ENCODE peak calls at places on chromosomes 13 and 19, in eight cellular contexts. O is kidney glomerular epithelial cell; G is uterus; J is activated T-helper 1 cell treated with anti-CD3 and anti-CD28 coated beads, Interleukin-2, amount 50 U/mL, for 16 hours; F is OCI-LY7; C is activated CD4-positive, CD25-positive, alpha-beta regulatory T cell; T is C1 segment of cervical spinal cord; A is T-helper 17 cell. Y is an unnamed sample.

GRCh38 chr13:27583645-27584044 is 36.7 kb downstream of the LNX2 start:
- DNase-seq in J (no peak), G (no peak), T (no peak), O (peak; percentile 11), A (no peak), F (no peak), C (no peak), Y (no peak)

GRCh38 chr13:113034451-113035208 is 65.6 kb downstream of the MCF2L start:
- DNase-seq in F (no peak), C (no peak), G (no peak), T (peak; percentile 30), J (no peak), A (no peak), O (no peak), Y (no peak)

GRCh38 chr19:39796000-39796498 is 17.4 kb downstream of the LEUTX start:
- DNase-seq in J (no peak), O (no peak), A (no peak), C (no peak), T (no peak), G (no peak), F (no peak), Y (no peak)

GRCh38 chr13:75417006-75417384 is 65.0 kb downstream of the TBC1D4 start:
- DNase-seq in G (no peak), A (no peak), T (no peak), O (no peak), C (no peak), F (no peak), J (no peak), Y (no peak)

GRCh38 chr19:44657211-44657921 is 13.7 kb downstream of the PVR start:
- DNase-seq in T (no peak), O (no peak), F (peak; percentile 68), C (peak; percentile 31), G (peak; percentile 45), A (peak; percentile 37), J (peak; percentile 41), Y (peak; percentile 38)

GRCh38 chr13:95643814-95644598 is 500 bp downstream of the DZIP1 start:
- DNase-seq in T (no peak), A (no peak), O (peak; percentile 60), J (no peak), G (peak; percentile 22), F (no peak), C (no peak), Y (no peak)

GRCh38 chr13:80973721-80974120 is 632.8 kb upstream of the SPRY2 start:
- DNase-seq in O (no peak), C (no peak), T (no peak), A (no peak), G (no peak), F (no peak), J (no peak), Y (no peak)

GRCh38 chr19:54434862-54435174 is 14.2 kb upstream of the LENG8 start:
- DNase-seq in C (no peak), T (no peak), F (no peak), G (no peak), O (no peak), J (no peak), A (no peak), Y (no peak)

GRCh38 chr13:66208589-66208988 is 1021.5 kb downstream of the PCDH9 start:
- DNase-seq in T (no peak), J (no peak), O (no peak), C (no peak), G (no peak), A (no peak), F (no peak), Y (no peak)

GRCh38 chr19:46697142-46697960 is 19.6 kb downstream of the PRKD2 start:
- DNase-seq in F (peak; percentile 37), G (peak; percentile 89), C (no peak), T (peak; percentile 46), J (no peak), O (no peak), A (no peak), Y (no peak)

GRCh38 chr13:113410472-113411201 is 42.7 kb downstream of the ADPRHL1 start:
- DNase-seq in J (no peak), C (no peak), G (no peak), F (no peak), A (no peak), T (no peak), O (peak; percentile 68), Y (no peak)

GRCh38 chr19:57025491-57025890 is 94.3 kb upstream of the USP29 start:
- DNase-seq in J (no peak), T (no peak), A (no peak), G (no peak), F (no peak), C (no peak), O (no peak), Y (no peak)

GRCh38 chr13:84118845-84119409 is 236.7 kb upstream of the SLITRK1 start:
- DNase-seq in A (no peak), O (no peak), G (no peak), T (no peak), J (no peak), C (no peak), F (no peak), Y (no peak)

Y was measured in central memory CD8-positive, alpha-beta T cell.